ENCODE peak calls at places on chromosomes 3 and 15, in eight cellular contexts. Q, C, S, E, H, T, A and V are unnamed samples.
A peak's percentile ranks its signal among the peaks of the same experiment; 100 is the strongest.

GRCh38 chr3:17136251-17136721 is 251.5 kb downstream of the PLCL2 start:
- DNase-seq in Q (no peak), C (no peak), S (peak; percentile 48), E (no peak), H (no peak), T (no peak), A (no peak), V (no peak)

GRCh38 chr3:150535204-150535603 is 11.1 kb downstream of the SERP1 start:
- DNase-seq in Q (no peak), C (no peak), S (no peak), E (no peak), H (no peak), T (no peak), A (no peak), V (no peak)

GRCh38 chr3:10929978-10930620 is 62.4 kb upstream of the SLC6A1 start:
- DNase-seq in Q (no peak), C (no peak), S (no peak), E (no peak), H (no peak), T (no peak), A (peak; percentile 56), V (no peak)

GRCh38 chr15:85785887-85786777 is 8.6 kb downstream of the KLHL25 start:
- DNase-seq in Q (no peak), C (peak; percentile 74), S (peak; percentile 54), E (peak; percentile 66), H (peak; percentile 31), T (peak; percentile 28), A (peak; percentile 70), V (peak; percentile 71)

GRCh38 chr3:167691366-167691765 is 37.6 kb upstream of the WDR49 start:
- DNase-seq in Q (peak; percentile 23), C (no peak), S (no peak), E (no peak), H (no peak), T (no peak), A (no peak), V (no peak)

GRCh38 chr3:139104062-139104461 is 59.4 kb upstream of the PRR23C start:
- DNase-seq in Q (no peak), C (no peak), S (no peak), E (no peak), H (no peak), T (no peak), A (no peak), V (no peak)

GRCh38 chr15:22780267-22780666 is 6.2 kb upstream of the NIPA1 start:
- DNase-seq in Q (no peak), C (no peak), S (no peak), E (no peak), H (no peak), T (no peak), A (no peak), V (no peak)

GRCh38 chr3:183260167-183260904 is 7.3 kb downstream of the B3GNT5 start:
- DNase-seq in Q (no peak), C (no peak), S (no peak), E (no peak), H (no peak), T (no peak), A (no peak), V (no peak)

GRCh38 chr15:32029409-32029861 is 880 bp upstream of the CHRNA7 start:
- DNase-seq in Q (no peak), C (peak; percentile 69), S (peak; percentile 36), E (peak; percentile 22), H (peak; percentile 47), T (peak; percentile 10), A (peak; percentile 71), V (no peak)

GRCh38 chr3:186127463-186127862 is 18.6 kb upstream of the ETV5 start:
- DNase-seq in Q (no peak), C (no peak), S (no peak), E (no peak), H (no peak), T (no peak), A (no peak), V (no peak)

GRCh38 chr15:56342653-56343052 is 22.6 kb upstream of the TEX9 start:
- DNase-seq in Q (no peak), C (no peak), S (no peak), E (no peak), H (no peak), T (no peak), A (no peak), V (no peak)

GRCh38 chr3:112358311-112358780 is 25.4 kb downstream of the CD200 start:
- DNase-seq in Q (no peak), C (no peak), S (no peak), E (no peak), H (no peak), T (peak; percentile 39), A (no peak), V (no peak)

GRCh38 chr15:84715442-84716035 is 400 bp downstream of the SEC11A start:
- DNase-seq in Q (no peak), C (peak; percentile 57), S (no peak), E (peak; percentile 31), H (peak; percentile 45), T (peak; percentile 58), A (peak; percentile 82), V (no peak)

GRCh38 chr15:39404767-39405173 is 176.1 kb upstream of the THBS1 start:
- DNase-seq in Q (no peak), C (no peak), S (no peak), E (no peak), H (peak; percentile 65), T (no peak), A (no peak), V (peak; percentile 44)

GRCh38 chr3:99218468-99218867 is 317.0 kb upstream of the DCBLD2 start:
- DNase-seq in Q (no peak), C (no peak), S (no peak), E (no peak), H (no peak), T (no peak), A (no peak), V (no peak)

GRCh38 chr3:125140817-125141595 is 71.5 kb downstream of the SLC12A8 start:
- DNase-seq in Q (no peak), C (no peak), S (peak; percentile 28), E (no peak), H (no peak), T (no peak), A (no peak), V (no peak)

GRCh38 chr3:97827741-97828471 is 6.1 kb downstream of the CRYBG3 start:
- DNase-seq in Q (no peak), C (no peak), S (no peak), E (no peak), H (no peak), T (peak; percentile 52), A (no peak), V (no peak)

GRCh38 chr3:190513409-190514162 is at the start of gene IL1RAP:
- DNase-seq in Q (peak; percentile 82), C (peak; percentile 94), S (peak; percentile 89), E (peak; percentile 92), H (peak; percentile 89), T (peak; percentile 91), A (peak; percentile 99), V (peak; percentile 90)
- TF ChIP-seq POLR2A in Q (peak; percentile 20), C (peak; percentile 57), S (no peak), E (peak; percentile 60), H (peak; percentile 69), T (no peak), A (peak; percentile 66), V (peak; percentile 56)

GRCh38 chr15:92903956-92904831 is 4.1 kb downstream of the CHD2 start:
- DNase-seq in Q (peak; percentile 66), C (peak; percentile 100), S (peak; percentile 99), E (peak; percentile 100), H (peak; percentile 99), T (peak; percentile 99), A (peak; percentile 99), V (peak; percentile 46)

GRCh38 chr15:92902020-92902419 is 1.9 kb downstream of the CHD2 start:
- DNase-seq in Q (no peak), C (no peak), S (no peak), E (no peak), H (no peak), T (no peak), A (no peak), V (no peak)

GRCh38 chr15:92903588-92903955 is 3.4 kb downstream of the CHD2 start:
- DNase-seq in Q (no peak), C (no peak), S (no peak), E (no peak), H (no peak), T (no peak), A (no peak), V (no peak)

GRCh38 chr15:92901053-92901761 is 1.1 kb downstream of the CHD2 start:
- DNase-seq in Q (no peak), C (no peak), S (no peak), E (no peak), H (peak; percentile 51), T (peak; percentile 53), A (no peak), V (no peak)

GRCh38 chr15:92902723-92903587 is 2.8 kb downstream of the CHD2 start:
- DNase-seq in Q (no peak), C (no peak), S (no peak), E (no peak), H (no peak), T (peak; percentile 62), A (no peak), V (no peak)
- TF ChIP-seq POLR2A in Q (peak; percentile 21), C (no peak), S (no peak), E (peak; percentile 17), H (no peak), T (no peak), A (no peak), V (no peak)

GRCh38 chr3:113534365-113534764 is 2.0 kb downstream of the SIDT1 start:
- DNase-seq in Q (no peak), C (no peak), S (no peak), E (no peak), H (no peak), T (no peak), A (no peak), V (no peak)
- TF ChIP-seq POLR2A in Q (no peak), C (no peak), S (no peak), E (no peak), H (no peak), T (no peak), A (no peak), V (no peak)

GRCh38 chr3:192915306-192915705 is 2.4 kb downstream of the MB21D2 start:
- DNase-seq in Q (no peak), C (no peak), S (no peak), E (no peak), H (peak; percentile 61), T (peak; percentile 32), A (no peak), V (no peak)

GRCh38 chr3:192917508-192918274 is at the start of gene MB21D2:
- DNase-seq in Q (peak; percentile 68), C (peak; percentile 89), S (peak; percentile 83), E (peak; percentile 69), H (peak; percentile 81), T (peak; percentile 89), A (peak; percentile 86), V (peak; percentile 91)

GRCh38 chr3:192917258-192917507 is 473 bp downstream of the MB21D2 start:
- DNase-seq in Q (no peak), C (no peak), S (no peak), E (no peak), H (no peak), T (no peak), A (no peak), V (no peak)

GRCh38 chr3:192915724-192916123 is 1.9 kb downstream of the MB21D2 start:
- DNase-seq in Q (no peak), C (no peak), S (no peak), E (no peak), H (no peak), T (no peak), A (no peak), V (no peak)

GRCh38 chr3:192916455-192917257 is 1.0 kb downstream of the MB21D2 start:
- DNase-seq in Q (peak; percentile 38), C (peak; percentile 78), S (peak; percentile 61), E (peak; percentile 60), H (peak; percentile 46), T (peak; percentile 73), A (peak; percentile 80), V (peak; percentile 42)
- TF ChIP-seq POLR2A in Q (peak; percentile 33), C (peak; percentile 26), S (no peak), E (peak; percentile 21), H (no peak), T (no peak), A (no peak), V (no peak)